ENCODE peak calls at places on chromosomes 6 and 20, in five cellular contexts. One of them, this sample, is unnamed.

GRCh38 chr20:57749131-57749690 is 39.4 kb upstream of the PMEPA1 start:
- DNase-seq in right lobe of liver: no peak
- DNase-seq in spleen: peak
- DNase-seq in H54: no peak
- DNase-seq in heart left ventricle: peak
- DNase-seq in this sample: no peak

GRCh38 chr6:146543940-146544661 is 468 bp downstream of the RAB32 start:
- DNase-seq in spleen: no peak
- DNase-seq in heart left ventricle: peak
- DNase-seq in H54: peak
- DNase-seq in right lobe of liver: peak
- DNase-seq in this sample: peak

GRCh38 chr6:165552248-165552736 is 110.7 kb downstream of the PDE10A start:
- DNase-seq in H54: no peak
- DNase-seq in right lobe of liver: no peak
- DNase-seq in heart left ventricle: no peak
- DNase-seq in spleen: no peak
- DNase-seq in this sample: peak

GRCh38 chr6:146892613-146893401 is 294.0 kb downstream of the ADGB start:
- DNase-seq in spleen: no peak
- DNase-seq in right lobe of liver: no peak
- DNase-seq in H54: peak
- DNase-seq in heart left ventricle: no peak
- DNase-seq in this sample: no peak

GRCh38 chr6:99960027-99960426 is 34.0 kb downstream of the MCHR2 start:
- DNase-seq in H54: no peak
- DNase-seq in spleen: no peak
- DNase-seq in heart left ventricle: no peak
- DNase-seq in right lobe of liver: no peak
- DNase-seq in this sample: no peak

GRCh38 chr6:167846997-167847606 is 20.4 kb downstream of the AFDN start:
- DNase-seq in right lobe of liver: no peak
- DNase-seq in H54: no peak
- DNase-seq in spleen: no peak
- DNase-seq in heart left ventricle: no peak
- DNase-seq in this sample: no peak

GRCh38 chr6:93035756-93036155 is 383.6 kb downstream of the EPHA7 start:
- DNase-seq in right lobe of liver: no peak
- DNase-seq in heart left ventricle: no peak
- DNase-seq in H54: no peak
- DNase-seq in spleen: no peak
- DNase-seq in this sample: no peak

GRCh38 chr6:127581576-127581975 is 4.6 kb downstream of the C6orf58 start:
- DNase-seq in spleen: no peak
- DNase-seq in right lobe of liver: no peak
- DNase-seq in H54: no peak
- DNase-seq in heart left ventricle: no peak
- DNase-seq in this sample: no peak

GRCh38 chr6:79574636-79575035 is 37.4 kb upstream of the LCA5 start:
- DNase-seq in heart left ventricle: no peak
- DNase-seq in right lobe of liver: no peak
- DNase-seq in spleen: no peak
- DNase-seq in H54: peak
- DNase-seq in this sample: no peak

GRCh38 chr20:48737463-48738093 is 90.2 kb downstream of the PREX1 start:
- DNase-seq in spleen: no peak
- DNase-seq in H54: no peak
- DNase-seq in heart left ventricle: no peak
- DNase-seq in right lobe of liver: no peak
- DNase-seq in this sample: no peak

GRCh38 chr6:145015739-145016558 is 719.4 kb downstream of the EPM2A start:
- DNase-seq in heart left ventricle: no peak
- DNase-seq in H54: peak
- DNase-seq in right lobe of liver: no peak
- DNase-seq in spleen: no peak
- DNase-seq in this sample: no peak

GRCh38 chr6:36160147-36160760 is 29.9 kb downstream of the MAPK13 start:
- DNase-seq in spleen: no peak
- DNase-seq in right lobe of liver: no peak
- DNase-seq in heart left ventricle: no peak
- DNase-seq in H54: no peak
- DNase-seq in this sample: no peak

GRCh38 chr6:170365581-170365980 is 59.0 kb downstream of the FAM120B start:
- DNase-seq in heart left ventricle: no peak
- DNase-seq in H54: no peak
- DNase-seq in spleen: no peak
- DNase-seq in right lobe of liver: no peak
- DNase-seq in this sample: no peak

GRCh38 chr6:22613695-22614094 is 44.3 kb downstream of the HDGFL1 start:
- DNase-seq in H54: no peak
- DNase-seq in heart left ventricle: no peak
- DNase-seq in right lobe of liver: no peak
- DNase-seq in spleen: no peak
- DNase-seq in this sample: no peak

GRCh38 chr6:20117474-20117873 is 94.8 kb downstream of the MBOAT1 start:
- DNase-seq in heart left ventricle: no peak
- DNase-seq in right lobe of liver: no peak
- DNase-seq in spleen: no peak
- DNase-seq in H54: peak
- DNase-seq in this sample: peak

GRCh38 chr20:36919715-36920333 is 31.7 kb downstream of the SAMHD1 start:
- DNase-seq in right lobe of liver: no peak
- DNase-seq in heart left ventricle: no peak
- DNase-seq in H54: peak
- DNase-seq in spleen: no peak
- DNase-seq in this sample: no peak

GRCh38 chr20:53642196-53643030 is 48.8 kb upstream of the ZNF217 start:
- DNase-seq in H54: no peak
- DNase-seq in right lobe of liver: peak
- DNase-seq in spleen: no peak
- DNase-seq in heart left ventricle: peak
- DNase-seq in this sample: peak

GRCh38 chr6:36888654-36889481 is 3.1 kb downstream of the C6orf89 start:
- DNase-seq in spleen: no peak
- DNase-seq in heart left ventricle: no peak
- DNase-seq in H54: no peak
- DNase-seq in right lobe of liver: no peak
- DNase-seq in this sample: no peak

GRCh38 chr20:25058051-25058796 is at the start of gene ACSS1:
- DNase-seq in right lobe of liver: peak
- DNase-seq in spleen: peak
- DNase-seq in H54: no peak
- DNase-seq in heart left ventricle: peak
- DNase-seq in this sample: peak

GRCh38 chr6:44227138-44227770 is 3.9 kb downstream of the SLC29A1 start:
- DNase-seq in H54: no peak
- DNase-seq in heart left ventricle: peak
- DNase-seq in spleen: no peak
- DNase-seq in right lobe of liver: no peak
- DNase-seq in this sample: no peak

GRCh38 chr20:11323821-11324220 is 593.9 kb upstream of the BTBD3 start:
- DNase-seq in H54: no peak
- DNase-seq in right lobe of liver: no peak
- DNase-seq in spleen: no peak
- DNase-seq in heart left ventricle: no peak
- DNase-seq in this sample: no peak

GRCh38 chr6:36079596-36079995 is 50.7 kb upstream of the MAPK13 start:
- DNase-seq in spleen: no peak
- DNase-seq in H54: no peak
- DNase-seq in heart left ventricle: no peak
- DNase-seq in right lobe of liver: no peak
- DNase-seq in this sample: no peak

GRCh38 chr6:116210750-116211425 is 43.0 kb downstream of the TSPYL4 start:
- DNase-seq in spleen: no peak
- DNase-seq in right lobe of liver: peak
- DNase-seq in heart left ventricle: peak
- DNase-seq in H54: no peak
- DNase-seq in this sample: peak

GRCh38 chr20:38141889-38142494 is 23.1 kb downstream of the TGM2 start:
- DNase-seq in right lobe of liver: peak
- DNase-seq in H54: no peak
- DNase-seq in spleen: peak
- DNase-seq in heart left ventricle: no peak
- DNase-seq in this sample: no peak

GRCh38 chr6:131136021-131136847 is 967 bp downstream of the AKAP7 start:
- DNase-seq in H54: no peak
- DNase-seq in spleen: no peak
- DNase-seq in heart left ventricle: no peak
- DNase-seq in right lobe of liver: no peak
- DNase-seq in this sample: peak

GRCh38 chr6:100461273-100461919 is 3.3 kb downstream of the SIM1 start:
- DNase-seq in H54: peak
- DNase-seq in heart left ventricle: no peak
- DNase-seq in right lobe of liver: no peak
- DNase-seq in spleen: no peak
- DNase-seq in this sample: no peak

GRCh38 chr6:33991610-33992009 is 154.3 kb downstream of the GRM4 start:
- DNase-seq in right lobe of liver: no peak
- DNase-seq in spleen: no peak
- DNase-seq in heart left ventricle: no peak
- DNase-seq in H54: no peak
- DNase-seq in this sample: no peak

GRCh38 chr6:116402108-116402507 is 31.4 kb downstream of the DSE start:
- DNase-seq in spleen: no peak
- DNase-seq in heart left ventricle: no peak
- DNase-seq in H54: no peak
- DNase-seq in right lobe of liver: no peak
- DNase-seq in this sample: no peak

GRCh38 chr6:291697-292505 is at the start of gene DUSP22:
- DNase-seq in spleen: peak
- DNase-seq in right lobe of liver: peak
- DNase-seq in H54: peak
- DNase-seq in heart left ventricle: peak
- DNase-seq in this sample: peak

GRCh38 chr6:946546-946945 is 253.6 kb upstream of the EXOC2 start:
- DNase-seq in heart left ventricle: no peak
- DNase-seq in right lobe of liver: no peak
- DNase-seq in H54: no peak
- DNase-seq in spleen: no peak
- DNase-seq in this sample: no peak

GRCh38 chr6:99940582-99940981 is 53.4 kb downstream of the MCHR2 start:
- DNase-seq in H54: no peak
- DNase-seq in heart left ventricle: no peak
- DNase-seq in right lobe of liver: no peak
- DNase-seq in spleen: no peak
- DNase-seq in this sample: no peak

GRCh38 chr20:59048681-59049030 is 6.1 kb upstream of the PRELID3B start:
- DNase-seq in heart left ventricle: no peak
- DNase-seq in H54: no peak
- DNase-seq in right lobe of liver: no peak
- DNase-seq in spleen: no peak
- DNase-seq in this sample: no peak

GRCh38 chr20:59050437-59050836 is 7.9 kb upstream of the PRELID3B start:
- DNase-seq in heart left ventricle: no peak
- DNase-seq in spleen: no peak
- DNase-seq in H54: no peak
- DNase-seq in right lobe of liver: no peak
- DNase-seq in this sample: no peak

GRCh38 chr20:59055302-59055701 is 12.7 kb upstream of the PRELID3B start:
- DNase-seq in H54: no peak
- DNase-seq in right lobe of liver: no peak
- DNase-seq in spleen: no peak
- DNase-seq in heart left ventricle: no peak
- DNase-seq in this sample: no peak

GRCh38 chr20:59047938-59048680 is 5.5 kb upstream of the PRELID3B start:
- DNase-seq in spleen: no peak
- DNase-seq in H54: peak
- DNase-seq in right lobe of liver: no peak
- DNase-seq in heart left ventricle: no peak
- DNase-seq in this sample: no peak

GRCh38 chr20:59051666-59052065 is 9.1 kb upstream of the PRELID3B start:
- DNase-seq in right lobe of liver: no peak
- DNase-seq in heart left ventricle: no peak
- DNase-seq in H54: no peak
- DNase-seq in spleen: no peak
- DNase-seq in this sample: no peak
- TF ChIP-seq POLR2A in right lobe of liver: no peak
- TF ChIP-seq POLR2A in heart left ventricle: no peak
- TF ChIP-seq POLR2A in H54: no peak
- TF ChIP-seq POLR2A in spleen: no peak
- TF ChIP-seq POLR2A in this sample: no peak

DNA sequence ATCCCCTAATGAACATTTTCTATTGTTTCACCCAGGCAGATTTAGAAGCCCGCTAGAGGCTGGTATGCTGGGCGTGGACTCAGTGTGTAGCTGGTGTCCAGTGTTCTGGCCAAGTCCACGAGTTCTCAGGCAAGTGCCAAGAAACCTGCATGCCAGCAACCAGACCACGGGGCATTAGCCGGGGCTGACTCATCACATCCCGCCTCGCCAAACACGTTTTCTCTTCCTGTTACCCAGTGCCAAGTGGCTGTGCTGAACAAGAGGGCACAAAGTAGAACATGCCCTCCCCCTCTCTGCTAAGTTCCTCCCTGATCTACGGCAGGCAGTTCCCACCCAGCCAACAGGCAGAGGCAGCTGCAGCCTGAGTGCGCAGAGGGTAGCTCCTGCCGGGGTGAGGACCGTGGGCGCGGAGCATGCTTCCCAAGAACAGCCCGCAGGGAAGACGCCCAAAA is 29.6 kb downstream of the RAMACL start:
- DNase-seq in right lobe of liver: peak
- DNase-seq in H54: peak
- DNase-seq in heart left ventricle: peak
- DNase-seq in spleen: peak
- DNase-seq in this sample: peak
- TF ChIP-seq POLR2A in right lobe of liver: peak
- TF ChIP-seq POLR2A in H54: peak
- TF ChIP-seq POLR2A in heart left ventricle: peak
- TF ChIP-seq POLR2A in spleen: no peak
- TF ChIP-seq POLR2A in this sample: peak

GRCh38 chr20:50175938-50176933 is 14.4 kb upstream of the CEBPB start:
- DNase-seq in H54: no peak
- DNase-seq in right lobe of liver: no peak
- DNase-seq in spleen: no peak
- DNase-seq in heart left ventricle: no peak
- DNase-seq in this sample: no peak

GRCh38 chr20:50182336-50182735 is 8.3 kb upstream of the CEBPB start:
- DNase-seq in heart left ventricle: no peak
- DNase-seq in right lobe of liver: no peak
- DNase-seq in spleen: no peak
- DNase-seq in H54: no peak
- DNase-seq in this sample: no peak

GRCh38 chr20:50186151-50186885 is 4.3 kb upstream of the CEBPB start:
- DNase-seq in H54: no peak
- DNase-seq in spleen: peak
- DNase-seq in heart left ventricle: peak
- DNase-seq in right lobe of liver: peak
- DNase-seq in this sample: peak

GRCh38 chr20:50185426-50185825 is 5.2 kb upstream of the CEBPB start:
- DNase-seq in right lobe of liver: no peak
- DNase-seq in heart left ventricle: no peak
- DNase-seq in H54: no peak
- DNase-seq in spleen: no peak
- DNase-seq in this sample: no peak

GRCh38 chr20:50181344-50181743 is 9.3 kb upstream of the CEBPB start:
- DNase-seq in H54: no peak
- DNase-seq in right lobe of liver: no peak
- DNase-seq in heart left ventricle: no peak
- DNase-seq in spleen: no peak
- DNase-seq in this sample: no peak
- TF ChIP-seq POLR2A in H54: no peak
- TF ChIP-seq POLR2A in right lobe of liver: no peak
- TF ChIP-seq POLR2A in heart left ventricle: no peak
- TF ChIP-seq POLR2A in spleen: no peak
- TF ChIP-seq POLR2A in this sample: no peak

GRCh38 chr6:81808834-81809598 is 56.5 kb upstream of the TENT5A start:
- DNase-seq in right lobe of liver: no peak
- DNase-seq in H54: no peak
- DNase-seq in heart left ventricle: peak
- DNase-seq in spleen: no peak
- DNase-seq in this sample: no peak
- TF ChIP-seq POLR2A in right lobe of liver: no peak
- TF ChIP-seq POLR2A in H54: no peak
- TF ChIP-seq POLR2A in heart left ventricle: no peak
- TF ChIP-seq POLR2A in spleen: no peak
- TF ChIP-seq POLR2A in this sample: no peak